ENCODE peak calls at places on chromosome 11, in six cellular contexts. F, X, C, D, A and O are unnamed samples.

GRCh38 chr11:82003671-82004148 is 730.0 kb downstream of the FAM181B start:
- DNase-seq in F (no peak), X (no peak), C (no peak), D (no peak), A (peak; percentile 40), O (no peak)

GRCh38 chr11:44308923-44309482 is 936 bp downstream of the ALX4 start:
- DNase-seq in F (no peak), X (no peak), C (no peak), D (no peak), A (no peak), O (no peak)

GRCh38 chr11:28860898-28861297 is 752.7 kb downstream of the METTL15 start:
- DNase-seq in F (no peak), X (peak; percentile 13), C (no peak), D (no peak), A (no peak), O (no peak)

GRCh38 chr11:68549789-68550484 is 89.4 kb downstream of the PPP6R3 start:
- DNase-seq in F (no peak), X (no peak), C (no peak), D (no peak), A (no peak), O (no peak)

GRCh38 chr11:122758974-122759373 is 79.3 kb upstream of the CRTAM start:
- DNase-seq in F (no peak), X (no peak), C (no peak), D (no peak), A (no peak), O (no peak)

GRCh38 chr11:792873-793272 is 3.0 kb upstream of the CEND1 start:
- DNase-seq in F (no peak), X (no peak), C (no peak), D (no peak), A (no peak), O (no peak)

GRCh38 chr11:61815790-61816735 is 740 bp downstream of the FADS1 start:
- DNase-seq in F (peak; percentile 75), X (peak; percentile 27), C (peak; percentile 78), D (peak; percentile 53), A (peak; percentile 78), O (peak; percentile 67)

GRCh38 chr11:3831378-3832239 is 9.2 kb downstream of the RHOG start:
- DNase-seq in F (no peak), X (no peak), C (peak; percentile 69), D (no peak), A (no peak), O (no peak)

GRCh38 chr11:61577383-61578118 is 3.3 kb downstream of the SYT7 start:
- DNase-seq in F (no peak), X (no peak), C (peak; percentile 71), D (no peak), A (no peak), O (no peak)

GRCh38 chr11:86608251-86608799 is 64.1 kb downstream of the ME3 start:
- DNase-seq in F (peak; percentile 72), X (peak; percentile 67), C (peak; percentile 58), D (peak; percentile 74), A (peak; percentile 73), O (peak; percentile 79)

GRCh38 chr11:117259417-117259816 is 26.9 kb downstream of the RNF214 start:
- DNase-seq in F (no peak), X (no peak), C (no peak), D (no peak), A (no peak), O (no peak)

GRCh38 chr11:8985462-8985861 is 18.3 kb downstream of the NRIP3 start:
- DNase-seq in F (no peak), X (no peak), C (no peak), D (no peak), A (no peak), O (no peak)

GRCh38 chr11:72696866-72697428 is 22.7 kb upstream of the PDE2A start:
- DNase-seq in F (no peak), X (no peak), C (peak; percentile 65), D (no peak), A (no peak), O (no peak)

GRCh38 chr11:6992026-6992425 is 28.1 kb downstream of the ZNF214 start:
- DNase-seq in F (no peak), X (no peak), C (no peak), D (no peak), A (no peak), O (no peak)

GRCh38 chr11:62105611-62106245 is 18.1 kb upstream of the INCENP start:
- DNase-seq in F (no peak), X (no peak), C (no peak), D (no peak), A (no peak), O (no peak)

GRCh38 chr11:2769779-2770555 is 70.2 kb upstream of the KCNQ1OT1 start:
- DNase-seq in F (peak; percentile 51), X (no peak), C (peak; percentile 17), D (peak; percentile 7), A (no peak), O (peak; percentile 54)

DNA sequence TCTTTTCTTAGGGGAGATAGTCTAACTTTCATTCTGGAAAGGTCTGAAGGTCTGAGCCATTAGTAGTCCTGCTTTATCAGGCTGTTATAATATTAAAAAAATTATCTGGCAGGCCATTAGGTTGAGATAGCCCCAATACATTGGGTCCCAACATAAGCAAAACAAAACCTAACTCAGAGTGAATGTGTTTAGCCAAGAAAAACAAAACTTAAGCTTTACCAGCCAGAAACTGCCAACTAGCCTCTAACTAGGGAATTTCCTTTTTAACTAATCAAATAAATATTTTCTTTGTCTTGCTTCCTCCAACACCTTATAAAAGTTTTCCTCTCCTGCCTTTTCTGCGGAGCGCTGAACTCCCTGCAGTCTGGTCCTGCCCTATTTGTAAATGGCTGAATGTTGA is 1137.7 kb upstream of the CNTN5 start:
- DNase-seq in F (no peak), X (no peak), C (no peak), D (no peak), A (no peak), O (no peak)
- H3K4me1 ChIP-seq in F (no peaks in the 10 kb centered on the region), X (no peaks in the 10 kb centered on the region), C (no peaks in the 10 kb centered on the region), D (no peaks in the 10 kb centered on the region), A (no peaks in the 10 kb centered on the region), O (no peaks in the 10 kb centered on the region)

DNA sequence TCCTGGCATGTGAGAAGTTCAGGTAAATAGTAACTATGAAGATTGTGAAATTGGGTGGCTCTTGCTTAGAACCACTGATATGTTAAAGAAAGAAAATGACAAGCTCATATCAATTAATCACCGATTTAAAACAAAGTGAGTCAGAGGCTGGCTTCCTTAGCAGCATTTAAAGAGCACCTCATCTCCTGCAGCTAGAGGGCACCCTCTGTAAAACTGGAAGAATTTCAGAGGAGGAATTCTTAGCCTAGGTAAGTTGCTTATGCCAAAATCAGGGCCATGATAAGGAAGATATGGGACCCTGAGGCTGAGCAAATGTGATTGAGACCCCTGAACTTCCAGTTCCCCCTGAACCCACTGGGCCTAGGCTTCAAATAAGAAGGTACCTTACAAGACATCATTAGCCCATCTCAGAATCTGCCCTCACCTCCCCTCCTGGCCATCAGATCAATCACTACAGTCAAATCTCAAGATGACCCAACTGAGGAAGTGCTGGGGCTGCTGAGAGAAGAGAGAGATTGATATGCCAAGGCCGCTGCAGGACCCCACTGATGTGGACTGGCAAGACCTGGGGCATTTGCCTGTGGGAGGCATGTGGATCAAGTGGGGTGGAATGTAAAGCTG is 8.6 kb upstream of the CD3E start:
- DNase-seq in F (no peak), X (peak; percentile 43), C (no peak), D (peak; percentile 43), A (peak; percentile 93), O (no peak)
- TF ChIP-seq CTCF in F (peak; percentile 62), X (peak; percentile 72), C (peak; percentile 42), D (peak; percentile 62), A (peak; percentile 87), O (no peak)

DNA sequence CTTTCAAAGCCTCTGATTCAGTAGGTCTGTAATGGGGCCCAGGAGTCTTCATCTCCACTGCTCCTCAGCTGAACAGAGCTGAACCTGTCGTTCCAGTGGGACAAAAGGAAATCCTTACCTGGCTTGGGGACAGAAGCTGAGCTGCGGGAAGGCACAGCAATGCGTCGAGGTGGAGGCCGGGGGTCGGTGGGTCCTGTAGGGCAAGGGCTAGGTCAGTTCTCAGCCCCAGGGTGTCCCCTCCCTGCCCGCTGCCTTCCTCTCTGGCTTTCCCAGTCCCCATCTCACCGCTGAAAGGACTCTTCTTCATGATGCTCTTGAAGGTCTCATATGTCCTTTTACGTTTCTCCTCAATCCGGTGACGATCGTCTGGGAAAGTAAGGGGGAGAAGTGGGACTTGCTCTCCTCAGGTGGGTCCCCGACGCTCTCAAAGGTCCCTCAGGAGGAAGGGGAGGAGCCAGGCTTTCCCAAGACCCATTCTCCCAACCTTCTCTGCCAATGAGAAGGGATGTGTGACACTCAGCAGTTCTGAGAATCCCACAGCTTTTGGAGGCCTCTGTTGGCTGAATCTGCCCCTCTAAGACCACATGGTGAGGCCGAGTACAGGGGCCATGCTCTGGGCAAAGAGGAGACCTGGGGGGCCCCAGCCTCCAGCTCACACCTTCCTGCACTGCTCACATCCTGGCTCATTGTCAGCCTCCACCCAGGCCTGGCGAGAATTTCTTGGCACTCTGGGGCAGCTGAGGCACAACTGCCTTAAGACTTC is 7.0 kb downstream of the RELA start:
- DNase-seq in F (no peak), X (no peak), C (no peak), D (no peak), A (no peak), O (no peak)
- H3K4me1 ChIP-seq in F (peaks cover 50% of the 10 kb centered on the region), X (peaks cover 34% of the 10 kb centered on the region), C (peaks cover 34% of the 10 kb centered on the region), D (peaks cover 35% of the 10 kb centered on the region), A (peaks cover 29% of the 10 kb centered on the region), O (peaks cover 50% of the 10 kb centered on the region)

GRCh38 chr11:96393753-96394348 is 4.0 kb downstream of the JRKL start:
- DNase-seq in F (no peak), X (peak; percentile 22), C (no peak), D (no peak), A (no peak), O (no peak)

GRCh38 chr11:96390403-96390830 is 604 bp downstream of the JRKL start:
- DNase-seq in F (no peak), X (no peak), C (peak; percentile 27), D (no peak), A (no peak), O (no peak)

GRCh38 chr11:96391698-96392307 is 2.0 kb downstream of the JRKL start:
- DNase-seq in F (no peak), X (no peak), C (no peak), D (no peak), A (no peak), O (no peak)

GRCh38 chr11:96388891-96389603 is 665 bp downstream of the CCDC82 start:
- DNase-seq in F (no peak), X (peak; percentile 18), C (no peak), D (no peak), A (peak; percentile 44), O (no peak)

GRCh38 chr11:96389604-96390402 is at the start of the genes CCDC82 and JRKL:
- DNase-seq in F (peak; percentile 94), X (peak; percentile 94), C (peak; percentile 97), D (peak; percentile 98), A (peak; percentile 92), O (peak; percentile 96)
- TF ChIP-seq CTCF in F (no peak), X (no peak), C (no peak), D (peak; percentile 32), A (no peak), O (no peak)